ENCODE peak calls at places on chromosomes 7 and 10, in seven cellular contexts. M, V, U, X, O, Z and L are unnamed samples.
A peak's percentile ranks its signal among the peaks of the same experiment; 100 is the strongest.

GRCh38 chr10:66637273-66638036 is 288.4 kb upstream of the LRRTM3 start:
- DNase-seq in M (no peak), V (no peak), U (peak; percentile 34), X (no peak), O (peak; percentile 30), Z (no peak), L (peak; percentile 1)

GRCh38 chr7:64656489-64656888 is 9.4 kb upstream of the ZNF107 start:
- DNase-seq in M (no peak), V (no peak), U (peak; percentile 35), X (no peak), O (no peak), Z (no peak), L (no peak)

GRCh38 chr7:129238546-129238945 is 13.7 kb downstream of the AHCYL2 start:
- DNase-seq in M (no peak), V (no peak), U (peak; percentile 67), X (no peak), O (peak; percentile 62), Z (no peak), L (no peak)

GRCh38 chr7:36723951-36724664 is at the start of gene AOAH:
- DNase-seq in M (no peak), V (peak; percentile 27), U (no peak), X (no peak), O (peak; percentile 10), Z (no peak), L (no peak)

GRCh38 chr7:47945261-47946015 is 2.8 kb downstream of the PKD1L1 start:
- DNase-seq in M (peak; percentile 35), V (peak; percentile 58), U (peak; percentile 60), X (peak; percentile 40), O (peak; percentile 52), Z (no peak), L (peak; percentile 58)

GRCh38 chr7:83947260-83947659 is 247.3 kb downstream of the SEMA3A start:
- DNase-seq in M (peak; percentile 53), V (no peak), U (peak; percentile 29), X (peak; percentile 6), O (peak; percentile 3), Z (no peak), L (peak; percentile 58)

GRCh38 chr7:12210179-12211053 is 678 bp upstream of the TMEM106B start:
- DNase-seq in M (no peak), V (peak; percentile 7), U (peak; percentile 65), X (no peak), O (peak; percentile 59), Z (no peak), L (peak; percentile 52)

GRCh38 chr7:11833431-11833830 is 1.4 kb upstream of the THSD7A start:
- DNase-seq in M (no peak), V (no peak), U (peak; percentile 12), X (no peak), O (peak; percentile 37), Z (no peak), L (peak; percentile 54)

GRCh38 chr10:132335189-132336063 is 3.4 kb downstream of the LRRC27 start:
- DNase-seq in M (peak; percentile 88), V (no peak), U (no peak), X (peak; percentile 16), O (no peak), Z (no peak), L (no peak)

GRCh38 chr10:4059471-4060138 is 274.6 kb upstream of the KLF6 start:
- DNase-seq in M (no peak), V (no peak), U (no peak), X (no peak), O (no peak), Z (no peak), L (no peak)

GRCh38 chr7:47787249-47788069 is 160.8 kb downstream of the PKD1L1 start:
- DNase-seq in M (no peak), V (no peak), U (no peak), X (no peak), O (no peak), Z (no peak), L (no peak)

GRCh38 chr10:61618388-61618961 is 44.3 kb upstream of the CABCOCO1 start:
- DNase-seq in M (no peak), V (no peak), U (no peak), X (no peak), O (no peak), Z (no peak), L (no peak)

GRCh38 chr10:33913194-33913593 is 578.7 kb upstream of the NRP1 start:
- DNase-seq in M (no peak), V (no peak), U (no peak), X (no peak), O (no peak), Z (no peak), L (no peak)

GRCh38 chr7:76333388-76334101 is 25.2 kb downstream of the YWHAG start:
- DNase-seq in M (no peak), V (no peak), U (no peak), X (no peak), O (peak; percentile 23), Z (no peak), L (no peak)